ENCODE peak calls at places on chromosomes 7 and 10, in nine cellular contexts. O is stromal cell of bone marrow; Y is HFF-Myc; M is choroid plexus epithelial cell; V is CD8-positive, alpha-beta T cell; C is upper lobe of right lung; Q is AG08395; Z is DND-41; F is naive B cell. L is an unnamed sample.
A peak's percentile ranks its signal among the peaks of the same experiment; 100 is the strongest.

GRCh38 chr7:143222782-143223181 is 945 bp downstream of the TAS2R40 start:
- DNase-seq in V (no peak), O (no peak), Y (no peak), F (no peak), Q (no peak), C (peak; percentile 66), Z (no peak), M (no peak), L (no peak)

GRCh38 chr10:21497177-21497807 is 28.2 kb downstream of the SKIDA1 start:
- DNase-seq in O (peak; percentile 23), Y (no peak), Q (peak; percentile 93), M (peak; percentile 62), Z (peak; percentile 20), F (no peak), V (peak; percentile 27), C (peak; percentile 97), L (peak; percentile 54)

GRCh38 chr10:3527144-3527543 is 257.9 kb downstream of the KLF6 start:
- DNase-seq in V (no peak), Y (no peak), M (peak; percentile 57), Q (peak; percentile 70), Z (no peak), C (no peak), O (no peak), F (no peak), L (no peak)

GRCh38 chr7:148335790-148336189 is 254.8 kb upstream of the C7orf33 start:
- DNase-seq in Q (no peak), M (no peak), F (no peak), Z (no peak), C (no peak), O (no peak), Y (no peak), V (no peak), L (no peak)

GRCh38 chr10:16787361-16787791 is 29.8 kb downstream of the RSU1 start:
- DNase-seq in V (peak; percentile 56), Z (no peak), O (no peak), M (no peak), Q (no peak), F (no peak), C (no peak), Y (no peak), L (no peak)

GRCh38 chr7:2529161-2530075 is 9.8 kb downstream of the LFNG start:
- DNase-seq in F (peak; percentile 95), C (peak; percentile 89), M (no peak), Y (no peak), V (peak; percentile 63), Q (peak; percentile 82), O (no peak), Z (no peak), L (peak; percentile 80)

GRCh38 chr10:110033724-110034235 is 26.0 kb downstream of the ADD3 start:
- DNase-seq in Y (no peak), F (no peak), V (no peak), C (no peak), O (no peak), M (no peak), Z (no peak), Q (no peak), L (no peak)

GRCh38 chr10:73967022-73967429 is 30.9 kb upstream of the VCL start:
- DNase-seq in Y (no peak), Z (no peak), Q (no peak), M (no peak), O (no peak), C (no peak), F (no peak), V (no peak), L (no peak)

GRCh38 chr10:48938281-48938680 is 1.4 kb downstream of the LRRC18 start:
- DNase-seq in F (no peak), Y (no peak), O (no peak), V (no peak), Q (no peak), M (no peak), C (no peak), Z (no peak), L (no peak)

GRCh38 chr10:65550761-65551160 is 1375.1 kb upstream of the LRRTM3 start:
- DNase-seq in Z (no peak), V (no peak), O (no peak), C (no peak), Y (no peak), M (no peak), F (no peak), Q (no peak), L (no peak)

GRCh38 chr10:78491812-78492211 is 458.1 kb downstream of the RPS24 start:
- DNase-seq in Z (no peak), F (no peak), O (no peak), Q (peak; percentile 41), Y (peak; percentile 19), V (no peak), C (no peak), M (no peak), L (no peak)

GRCh38 chr7:92177362-92177761 is 1.6 kb downstream of the LRRD1 start:
- DNase-seq in V (no peak), M (peak; percentile 72), O (no peak), Z (no peak), F (no peak), Y (peak; percentile 32), Q (peak; percentile 7), C (no peak), L (no peak)

GRCh38 chr10:69731184-69731583 is 70.5 kb upstream of the COL13A1 start:
- DNase-seq in F (no peak), V (no peak), O (peak; percentile 40), Q (peak; percentile 47), Y (no peak), Z (no peak), C (peak; percentile 60), M (peak; percentile 60), L (no peak)

GRCh38 chr7:131765575-131765974 is 209.1 kb upstream of the PODXL start:
- DNase-seq in Q (no peak), Z (no peak), Y (no peak), V (no peak), C (no peak), F (no peak), O (no peak), M (no peak), L (no peak)

GRCh38 chr7:20647908-20648776 is 32.7 kb downstream of the ABCB5 start:
- DNase-seq in O (peak; percentile 25), M (peak; percentile 31), Y (no peak), Q (no peak), V (no peak), Z (peak; percentile 6), F (no peak), C (no peak), L (no peak)

GRCh38 chr10:92720306-92721165 is 30.8 kb downstream of the HHEX start:
- DNase-seq in Y (no peak), V (no peak), Q (no peak), F (peak; percentile 36), Z (no peak), M (no peak), O (no peak), C (no peak), L (no peak)

GRCh38 chr7:129774359-129774758 is 162.8 kb downstream of the NRF1 start:
- DNase-seq in F (no peak), O (no peak), C (no peak), Q (no peak), Y (no peak), M (no peak), V (no peak), Z (no peak), L (no peak)

GRCh38 chr10:70863470-70864160 is 24.8 kb downstream of the PCBD1 start:
- DNase-seq in M (no peak), Q (no peak), Y (no peak), Z (no peak), O (no peak), F (no peak), C (no peak), V (no peak), L (no peak)

GRCh38 chr10:85402541-85402940 is 964.1 kb downstream of the GRID1 start:
- DNase-seq in O (no peak), C (no peak), M (no peak), Y (no peak), Z (no peak), Q (no peak), F (no peak), V (no peak), L (no peak)

GRCh38 chr10:65570143-65571010 is 1355.5 kb upstream of the LRRTM3 start:
- DNase-seq in O (no peak), M (peak; percentile 59), C (peak; percentile 70), V (no peak), Z (no peak), Y (peak; percentile 44), Q (peak; percentile 30), F (no peak), L (no peak)

GRCh38 chr7:108201766-108202165 is 71.6 kb upstream of the LAMB4 start:
- DNase-seq in O (no peak), F (no peak), Q (no peak), V (no peak), M (no peak), C (no peak), Y (no peak), Z (no peak), L (no peak)

GRCh38 chr10:97889461-97890265 is 40.0 kb downstream of the GOLGA7B start:
- DNase-seq in C (peak; percentile 89), O (peak; percentile 39), M (peak; percentile 59), V (no peak), Z (peak; percentile 28), Y (no peak), F (no peak), Q (no peak), L (no peak)

GRCh38 chr7:3579638-3580219 is 278.7 kb downstream of the SDK1 start:
- DNase-seq in Z (no peak), Y (no peak), Q (no peak), F (no peak), O (no peak), M (no peak), V (no peak), C (no peak), L (no peak)

L was measured in GM20000.